ENCODE peak calls at places on chromosomes 6 and 20, in seven cellular contexts. A is BE2C, M is uterus, J is suprapubic skin, T is WERI-Rb-1, N is IMR-90, S is fibroblast of lung. Q is an unnamed sample. For H3K9me3, the result is how much of the 10 kb centered on the place peaks cover.

GRCh38 chr6:155327326-155328073 is 13.2 kb upstream of the TFB1M start:
- DNase-seq in A (peak), J (no peak), N (peak), S (peak), M (peak), T (peak), Q (peak)

GRCh38 chr20:61297981-61298380 is 45.9 kb downstream of the CDH4 start:
- DNase-seq in J (no peak), N (peak), A (no peak), S (peak), M (no peak), T (no peak), Q (no peak)

GRCh38 chr6:130981409-130981808 is 81.6 kb downstream of the EPB41L2 start:
- DNase-seq in J (no peak), S (peak), N (peak), T (no peak), M (peak), A (no peak), Q (no peak)

GRCh38 chr20:20215976-20216727 is 151.8 kb upstream of the INSM1 start:
- DNase-seq in A (no peak), S (no peak), M (no peak), J (no peak), N (no peak), T (no peak), Q (no peak)

GRCh38 chr6:169212897-169213813 is 40.5 kb downstream of the THBS2 start:
- DNase-seq in M (peak), A (peak), S (peak), N (peak), J (peak), T (peak), Q (peak)

GRCh38 chr20:44733341-44734069 is 12.2 kb upstream of the KCNK15 start:
- DNase-seq in S (peak), T (peak), A (peak), M (peak), N (peak), J (no peak), Q (no peak)

GRCh38 chr6:53054532-53054931 is 10.7 kb upstream of the FBXO9 start:
- DNase-seq in S (no peak), N (no peak), M (no peak), J (no peak), T (no peak), A (no peak), Q (no peak)

GRCh38 chr6:133568970-133569889 is 319.7 kb upstream of the TCF21 start:
- DNase-seq in M (peak), S (peak), A (peak), N (peak), J (no peak), T (no peak), Q (no peak)

GRCh38 chr6:148530976-148531375 is 188.3 kb downstream of the SASH1 start:
- DNase-seq in J (no peak), M (no peak), N (peak), A (no peak), S (peak), T (no peak), Q (no peak)

GRCh38 chr20:22470620-22471026 is 113.7 kb downstream of the FOXA2 start:
- DNase-seq in J (no peak), M (no peak), A (no peak), T (no peak), N (no peak), S (no peak), Q (no peak)

GRCh38 chr6:12163149-12163548 is 127.0 kb upstream of the EDN1 start:
- DNase-seq in M (no peak), S (no peak), A (no peak), T (no peak), N (no peak), J (no peak), Q (no peak)

GRCh38 chr20:46695888-46696287 is 6.6 kb upstream of the TP53RK start:
- DNase-seq in N (peak), M (no peak), S (peak), J (no peak), T (no peak), A (no peak), Q (no peak)

GRCh38 chr6:115570326-115570725 is 490.4 kb downstream of the FRK start:
- DNase-seq in M (no peak), T (no peak), A (no peak), S (peak), J (no peak), N (peak), Q (no peak)

GRCh38 chr6:5457036-5457435 is 195.7 kb downstream of the FARS2 start:
- DNase-seq in A (no peak), S (peak), N (peak), T (no peak), M (no peak), J (no peak), Q (no peak)

GRCh38 chr6:44606506-44606905 is 219.0 kb downstream of the CDC5L start:
- DNase-seq in A (no peak), S (no peak), T (no peak), M (no peak), J (peak), N (no peak), Q (no peak)

GRCh38 chr6:170124150-170124549 is 166.7 kb downstream of the DLL1 start:
- DNase-seq in A (peak), J (peak), T (no peak), M (no peak), N (no peak), S (no peak), Q (no peak)

GRCh38 chr20:4942336-4942735 is 59.0 kb downstream of the SLC23A2 start:
- DNase-seq in J (no peak), T (no peak), N (peak), A (no peak), S (peak), M (no peak), Q (no peak)

GRCh38 chr20:5488823-5489222 is 172.1 kb upstream of the PROKR2 start:
- DNase-seq in S (no peak), T (no peak), A (no peak), M (no peak), N (no peak), J (no peak), Q (no peak)

GRCh38 chr6:35955071-35955470 is 34.2 kb upstream of the SRPK1 start:
- DNase-seq in A (no peak), S (peak), J (no peak), M (no peak), T (no peak), N (peak), Q (no peak)

GRCh38 chr20:5729348-5729747 is 20.9 kb upstream of the SHLD1 start:
- DNase-seq in J (no peak), S (no peak), M (no peak), A (no peak), N (peak), T (no peak), Q (no peak)

GRCh38 chr6:116648161-116648560 is 20.4 kb downstream of the ZUP1 start:
- DNase-seq in T (no peak), M (no peak), J (no peak), A (no peak), N (peak), S (peak), Q (no peak)

GRCh38 chr6:14634072-14634471 is 516.5 kb downstream of the CD83 start:
- DNase-seq in M (no peak), J (no peak), A (no peak), N (no peak), T (no peak), S (no peak), Q (no peak)

GRCh38 chr20:37703338-37703660 is 9.5 kb downstream of the CTNNBL1 start:
- DNase-seq in T (no peak), M (no peak), S (peak), A (no peak), N (no peak), J (no peak), Q (no peak)

GRCh38 chr6:43926644-43927524 is 156.9 kb downstream of the VEGFA start:
- DNase-seq in S (peak), N (peak), M (peak), T (peak), A (peak), J (no peak), Q (no peak)

GRCh38 chr20:6265204-6265904 is 142.5 kb upstream of the FERMT1 start:
- DNase-seq in J (no peak), M (no peak), T (no peak), S (peak), A (no peak), N (peak), Q (no peak)

GRCh38 chr20:24257171-24257570 is 212.3 kb upstream of the SYNDIG1 start:
- DNase-seq in N (no peak), M (no peak), A (no peak), T (no peak), J (no peak), S (no peak), Q (no peak)

GRCh38 chr6:16278048-16278724 is 39.8 kb downstream of the GMPR start:
- DNase-seq in N (peak), T (no peak), A (no peak), M (no peak), S (peak), J (no peak), Q (no peak)

GRCh38 chr6:51541847-51542246 is 545.6 kb downstream of the PKHD1 start:
- DNase-seq in N (no peak), A (no peak), M (no peak), T (no peak), S (no peak), J (no peak), Q (no peak)

GRCh38 chr6:70150521-70150920 is 152.4 kb downstream of the COL9A1 start:
- DNase-seq in M (no peak), S (no peak), A (no peak), J (no peak), N (no peak), T (peak), Q (no peak)

GRCh38 chr20:9615766-9616454 is 101.5 kb downstream of the LAMP5 start:
- DNase-seq in A (no peak), T (no peak), M (no peak), N (no peak), J (no peak), S (no peak), Q (no peak)

GRCh38 chr6:38973178-38974057 is 75.2 kb upstream of the GLP1R start:
- DNase-seq in N (peak), J (no peak), A (peak), T (peak), S (peak), M (no peak), Q (no peak)

GRCh38 chr6:155424201-155424600 is 31.4 kb downstream of the NOX3 start:
- DNase-seq in A (no peak), M (no peak), J (no peak), S (no peak), N (no peak), T (no peak), Q (no peak)

GRCh38 chr6:87832025-87832825 is 130.2 kb upstream of the AKIRIN2 start:
- DNase-seq in N (peak), J (no peak), T (no peak), A (no peak), S (peak), M (no peak), Q (no peak)

GRCh38 chr6:162856885-162857284 is 129.1 kb downstream of the PACRG start:
- DNase-seq in S (peak), J (no peak), M (no peak), T (peak), A (peak), N (peak), Q (no peak)

DNA sequence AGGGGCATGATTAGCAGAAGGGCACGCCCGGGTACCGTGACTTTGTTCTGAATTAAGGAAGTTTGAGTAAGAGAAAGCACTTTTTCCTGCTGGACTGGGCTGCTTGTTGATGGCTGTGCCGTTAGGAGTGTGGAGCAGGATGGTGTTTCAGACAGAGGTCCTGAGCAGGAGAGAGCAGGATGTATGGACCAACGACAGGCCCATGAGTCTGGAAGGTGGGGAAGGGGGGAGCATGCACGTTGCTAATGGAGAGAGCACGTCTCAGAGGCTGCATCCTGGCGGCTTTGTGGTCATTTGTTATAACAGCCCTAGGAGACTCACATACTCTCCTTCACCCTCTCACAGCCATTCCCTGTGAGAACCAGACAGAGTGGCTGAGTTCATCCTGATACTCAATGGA is 56.8 kb downstream of the PHACTR3 start:
- DNase-seq in M (no peak), J (no peak), A (no peak), T (no peak), S (no peak), N (no peak), Q (no peak)
- H3K9me3 ChIP-seq in M (under half), J (under half), A (under half), T (under half), S (under half), N (under half), Q (under half)

DNA sequence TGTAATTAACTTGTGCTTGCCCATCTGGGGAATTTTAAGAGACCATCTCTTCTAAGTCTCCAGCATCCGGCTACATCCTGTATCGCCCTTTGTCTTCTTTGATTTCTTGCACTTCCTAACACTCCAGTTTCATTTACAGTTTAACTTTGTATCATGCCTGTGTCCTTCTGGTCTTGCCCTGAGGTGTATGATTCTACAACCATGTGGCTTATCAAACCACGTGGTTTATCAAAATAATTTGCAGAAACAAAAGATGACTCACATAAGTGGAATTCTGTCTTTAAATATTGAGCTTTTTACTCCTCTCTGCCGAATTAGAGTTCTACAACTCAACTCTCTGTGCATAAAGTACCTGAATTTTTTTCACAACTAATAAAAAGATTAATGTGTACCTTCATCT is 580.7 kb downstream of the KIF16B start:
- DNase-seq in M (no peak), T (no peak), N (no peak), J (no peak), S (peak), A (no peak), Q (no peak)
- H3K9me3 ChIP-seq in M (under half), T (under half), N (under half), J (under half), S (under half), A (under half), Q (under half)

GRCh38 chr20:31394900-31395299 is 4.5 kb upstream of the DEFB119 start:
- DNase-seq in A (no peak), N (no peak), S (no peak), J (no peak), T (no peak), M (no peak), Q (no peak)
- H3K9me3 ChIP-seq in A (under half), N (under half), S (under half), J (under half), T (under half), M (under half), Q (under half)

GRCh38 chr6:30282522-30282921 is 44.2 kb upstream of the TRIM39 start:
- DNase-seq in T (no peak), S (no peak), M (no peak), J (no peak), N (no peak), A (no peak), Q (no peak)
- H3K9me3 ChIP-seq in T (half or more), S (under half), M (under half), J (half or more), N (under half), A (under half), Q (under half)

GRCh38 chr6:27611451-27611850 is 138.5 kb upstream of the ZNF184 start:
- DNase-seq in N (no peak), M (no peak), T (no peak), S (no peak), A (no peak), J (no peak), Q (no peak)

GRCh38 chr6:27616313-27617045 is 143.6 kb upstream of the ZNF184 start:
- DNase-seq in J (no peak), M (no peak), T (no peak), A (no peak), N (no peak), S (no peak), Q (no peak)

GRCh38 chr6:27617700-27618689 is 145.1 kb upstream of the ZNF184 start:
- DNase-seq in J (no peak), M (no peak), S (peak), A (peak), N (peak), T (no peak), Q (no peak)

GRCh38 chr6:27619436-27619835 is 146.5 kb upstream of the ZNF184 start:
- DNase-seq in J (no peak), T (no peak), S (no peak), M (no peak), A (no peak), N (no peak), Q (no peak)

GRCh38 chr6:27617046-27617687 is 144.3 kb upstream of the ZNF184 start:
- DNase-seq in S (peak), T (no peak), N (no peak), A (no peak), J (no peak), M (no peak), Q (no peak)
- H3K9me3 ChIP-seq in S (under half), T (under half), N (under half), A (under half), J (under half), M (under half), Q (under half)

DNA sequence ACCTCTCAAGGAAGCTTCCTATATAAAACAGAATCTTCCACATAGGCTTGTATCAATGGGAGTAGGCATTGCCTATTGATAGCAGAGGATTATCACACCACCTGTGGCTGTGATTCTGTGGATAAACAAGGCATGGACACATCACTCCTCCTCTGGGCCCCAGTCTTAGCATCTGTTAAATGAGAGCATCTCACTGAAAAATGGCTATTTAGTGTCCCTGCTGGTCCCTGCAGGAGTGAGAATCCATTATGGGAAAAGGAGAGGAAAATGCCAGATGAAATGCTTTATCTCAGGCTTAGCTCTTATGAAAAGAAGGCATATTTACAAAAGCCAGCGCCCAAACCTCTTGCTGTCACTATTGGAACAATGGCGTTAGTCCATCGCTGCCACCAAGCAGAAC is 658.5 kb upstream of the CHD6 start:
- DNase-seq in M (no peak), S (no peak), N (no peak), J (no peak), T (no peak), A (no peak), Q (no peak)
- H3K9me3 ChIP-seq in M (under half), S (under half), N (under half), J (under half), T (under half), A (under half), Q (under half)

Q was measured in T-helper 17 cell.